ENCODE peak calls at places on chromosome 10, in five cellular contexts. X is heart left ventricle, I is HCT116, V is RWPE2, R is thoracic aorta. P is an unnamed sample.

GRCh38 chr10:64648915-64649314 is 1127.7 kb downstream of the REEP3 start:
- DNase-seq in X (no peak), I (peak), V (no peak), R (no peak), P (no peak)

GRCh38 chr10:22433875-22434274 is 88.6 kb downstream of the SPAG6 start:
- DNase-seq in X (no peak), I (peak), V (no peak), R (no peak), P (no peak)

GRCh38 chr10:74202356-74202755 is 51.3 kb downstream of the ADK start:
- DNase-seq in X (no peak), I (no peak), V (no peak), R (no peak), P (no peak)

GRCh38 chr10:128576916-128577670 is 450.9 kb upstream of the MKI67 start:
- DNase-seq in X (no peak), I (peak), V (no peak), R (no peak), P (no peak)

GRCh38 chr10:62043493-62043938 is 142.0 kb downstream of the ARID5B start:
- DNase-seq in X (no peak), I (no peak), V (no peak), R (no peak), P (no peak)

GRCh38 chr10:30270247-30270646 is 78.8 kb downstream of the MTPAP start:
- DNase-seq in X (no peak), I (no peak), V (no peak), R (no peak), P (no peak)

GRCh38 chr10:1368772-1369171 is 312.6 kb downstream of the WDR37 start:
- DNase-seq in X (no peak), I (peak), V (no peak), R (no peak), P (no peak)

GRCh38 chr10:91051834-91052233 is 130.9 kb upstream of the ANKRD1 start:
- DNase-seq in X (no peak), I (no peak), V (no peak), R (no peak), P (no peak)

GRCh38 chr10:3754727-3755439 is 30.1 kb downstream of the KLF6 start:
- DNase-seq in X (no peak), I (peak), V (peak), R (no peak), P (no peak)

GRCh38 chr10:11434323-11434722 is 177.1 kb downstream of the USP6NL start:
- DNase-seq in X (no peak), I (no peak), V (no peak), R (no peak), P (no peak)

GRCh38 chr10:59284111-59284975 is 78.0 kb downstream of the FAM13C start:
- DNase-seq in X (no peak), I (no peak), V (no peak), R (no peak), P (no peak)

GRCh38 chr10:47134166-47134565 is 165.8 kb upstream of the GDF10 start:
- DNase-seq in X (no peak), I (no peak), V (no peak), R (no peak), P (no peak)

GRCh38 chr10:79111427-79111826 is 42.7 kb downstream of the ZMIZ1 start:
- DNase-seq in X (no peak), I (no peak), V (no peak), R (no peak), P (no peak)

GRCh38 chr10:44780461-44780860 is 130.7 kb upstream of the TMEM72 start:
- DNase-seq in X (no peak), I (no peak), V (no peak), R (no peak), P (no peak)

GRCh38 chr10:72009430-72010081 is 45.4 kb downstream of the CHST3 start:
- DNase-seq in X (peak), I (no peak), V (peak), R (peak), P (peak)

GRCh38 chr10:47412869-47413268 is 28.8 kb upstream of the ZNF488 start:
- DNase-seq in X (no peak), I (no peak), V (no peak), R (no peak), P (no peak)

GRCh38 chr10:47282657-47283018 is 17.4 kb upstream of the GDF10 start:
- DNase-seq in X (no peak), I (no peak), V (no peak), R (no peak), P (no peak)

GRCh38 chr10:13086051-13086450 is 13.9 kb upstream of the OPTN start:
- DNase-seq in X (no peak), I (no peak), V (no peak), R (no peak), P (no peak)

GRCh38 chr10:120539076-120539475 is 82.0 kb downstream of the PLPP4 start:
- DNase-seq in X (no peak), I (no peak), V (no peak), R (no peak), P (no peak)

GRCh38 chr10:117342638-117343037 is 32.6 kb downstream of the PDZD8 start:
- DNase-seq in X (no peak), I (no peak), V (no peak), R (no peak), P (no peak)

GRCh38 chr10:77195101-77195500 is 442.5 kb downstream of the KCNMA1 start:
- DNase-seq in X (no peak), I (no peak), V (no peak), R (peak), P (no peak)

GRCh38 chr10:43265799-43266721 is 805 bp downstream of the RASGEF1A start:
- DNase-seq in X (peak), I (no peak), V (peak), R (no peak), P (peak)

GRCh38 chr10:88374392-88375145 is 208.5 kb downstream of the RNLS start:
- DNase-seq in X (no peak), I (no peak), V (no peak), R (no peak), P (no peak)

GRCh38 chr10:107163086-107163880 is 1.2 kb downstream of the SORCS1 start:
- DNase-seq in X (no peak), I (no peak), V (no peak), R (no peak), P (no peak)

GRCh38 chr10:14382022-14382421 is 51.3 kb upstream of the FRMD4A start:
- DNase-seq in X (no peak), I (no peak), V (no peak), R (no peak), P (no peak)

GRCh38 chr10:95445837-95446347 is 115.3 kb downstream of the SORBS1 start:
- DNase-seq in X (no peak), I (peak), V (no peak), R (peak), P (no peak)

GRCh38 chr10:66586073-66586472 is 339.8 kb upstream of the LRRTM3 start:
- DNase-seq in X (no peak), I (no peak), V (no peak), R (no peak), P (no peak)

GRCh38 chr10:92142949-92143348 is 147.9 kb downstream of the CPEB3 start:
- DNase-seq in X (no peak), I (no peak), V (no peak), R (no peak), P (no peak)

GRCh38 chr10:112966191-112966855 is 16.3 kb downstream of the TCF7L2 start:
- DNase-seq in X (no peak), I (no peak), V (no peak), R (no peak), P (no peak)

GRCh38 chr10:92407305-92408016 is 116.5 kb downstream of the MARCHF5 start:
- DNase-seq in X (no peak), I (no peak), V (no peak), R (no peak), P (no peak)

GRCh38 chr10:591646-592045 is 97.8 kb downstream of the DIP2C start:
- DNase-seq in X (no peak), I (no peak), V (no peak), R (no peak), P (no peak)

GRCh38 chr10:88974446-88975376 is 15.9 kb upstream of the FAS start:
- DNase-seq in X (no peak), I (no peak), V (no peak), R (no peak), P (no peak)

GRCh38 chr10:109417803-109418202 is 505.5 kb downstream of the XPNPEP1 start:
- DNase-seq in X (no peak), I (no peak), V (no peak), R (no peak), P (no peak)

GRCh38 chr10:44374155-44374554 is 10.7 kb downstream of the CXCL12 start:
- DNase-seq in X (no peak), I (no peak), V (no peak), R (no peak), P (peak)

GRCh38 chr10:29150010-29150409 is 138.9 kb upstream of the LYZL1 start:
- DNase-seq in X (no peak), I (no peak), V (no peak), R (no peak), P (no peak)

GRCh38 chr10:70404906-70405824 is 1.2 kb downstream of the EIF4EBP2 start:
- DNase-seq in X (peak), I (no peak), V (peak), R (no peak), P (peak)

GRCh38 chr10:102775201-102775972 is 31.6 kb downstream of the WBP1L start:
- DNase-seq in X (peak), I (no peak), V (no peak), R (peak), P (no peak)
- H3K27ac ChIP-seq in X (peak), I (no peak), V (peak), R (peak), P (no peak)

GRCh38 chr10:102617816-102618215 is 26.5 kb upstream of the TRIM8 start:
- DNase-seq in X (no peak), I (no peak), V (no peak), R (no peak), P (no peak)

GRCh38 chr10:102620138-102620591 is 24.1 kb upstream of the TRIM8 start:
- DNase-seq in X (no peak), I (no peak), V (no peak), R (no peak), P (no peak)

GRCh38 chr10:102619281-102619981 is 24.8 kb upstream of the TRIM8 start:
- DNase-seq in X (no peak), I (no peak), V (no peak), R (no peak), P (no peak)

GRCh38 chr10:102621418-102622325 is 22.6 kb upstream of the TRIM8 start:
- DNase-seq in X (no peak), I (no peak), V (no peak), R (no peak), P (no peak)

DNA sequence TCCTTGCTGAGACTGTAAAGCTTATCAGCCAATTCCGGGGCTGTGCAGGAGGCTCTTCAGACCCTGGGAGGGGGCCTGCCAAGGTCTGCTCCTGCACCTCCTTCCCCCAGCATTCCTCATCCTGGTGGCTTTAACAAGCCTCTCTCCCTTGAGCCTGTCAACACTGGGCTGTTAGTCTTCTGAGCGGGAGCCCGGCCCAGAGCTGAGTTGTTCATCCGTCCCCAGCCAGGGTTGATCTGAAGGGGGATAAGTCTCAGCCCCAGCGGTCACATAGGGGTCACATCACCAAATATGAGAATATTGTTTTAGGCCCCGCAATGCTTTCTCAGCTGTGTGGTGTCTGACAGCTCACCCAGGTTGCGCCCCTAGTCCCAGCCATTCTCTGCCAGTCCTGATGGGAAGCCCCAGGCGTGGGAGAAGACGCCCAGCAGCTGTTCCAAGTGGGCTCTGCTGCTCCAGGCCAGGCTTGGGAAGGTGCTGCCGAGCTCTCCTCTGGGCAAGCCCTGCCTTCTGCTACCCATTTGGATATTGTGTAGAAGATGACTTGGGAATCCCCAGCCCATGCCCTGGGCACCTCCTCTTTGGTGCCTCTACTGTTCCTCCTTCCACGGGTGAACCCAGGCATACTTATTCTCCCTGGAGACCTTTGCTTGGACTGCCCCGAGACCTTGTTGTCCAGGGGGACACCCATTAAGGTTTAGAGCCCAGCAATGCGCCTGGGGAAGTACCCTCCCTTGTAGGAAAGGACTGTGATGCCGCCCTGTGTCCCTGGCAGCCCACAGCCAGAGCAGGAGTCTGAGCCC is 23.5 kb upstream of the TRIM8 start:
- DNase-seq in X (no peak), I (no peak), V (no peak), R (no peak), P (no peak)
- H3K27ac ChIP-seq in X (peak), I (no peak), V (peak), R (peak), P (peak)

DNA sequence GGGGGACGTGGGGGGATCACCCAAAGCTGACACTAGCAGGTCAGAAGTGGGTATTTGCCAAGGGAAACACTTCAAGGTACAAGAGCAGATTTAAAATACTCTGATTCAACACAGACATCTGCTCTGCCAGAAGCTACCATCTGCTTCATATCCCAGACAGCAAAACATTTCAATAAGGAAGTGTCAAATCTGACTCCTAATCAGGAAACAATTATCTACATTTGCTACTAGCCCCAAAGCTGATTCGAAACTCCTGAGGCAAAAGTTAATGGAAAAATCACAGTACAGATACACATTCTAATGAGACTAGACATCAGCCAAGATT is 48.9 kb downstream of the PARD3 start:
- DNase-seq in X (no peak), I (no peak), V (no peak), R (no peak), P (no peak)
- H3K27ac ChIP-seq in X (no peak), I (no peak), V (no peak), R (no peak), P (no peak)

DNA sequence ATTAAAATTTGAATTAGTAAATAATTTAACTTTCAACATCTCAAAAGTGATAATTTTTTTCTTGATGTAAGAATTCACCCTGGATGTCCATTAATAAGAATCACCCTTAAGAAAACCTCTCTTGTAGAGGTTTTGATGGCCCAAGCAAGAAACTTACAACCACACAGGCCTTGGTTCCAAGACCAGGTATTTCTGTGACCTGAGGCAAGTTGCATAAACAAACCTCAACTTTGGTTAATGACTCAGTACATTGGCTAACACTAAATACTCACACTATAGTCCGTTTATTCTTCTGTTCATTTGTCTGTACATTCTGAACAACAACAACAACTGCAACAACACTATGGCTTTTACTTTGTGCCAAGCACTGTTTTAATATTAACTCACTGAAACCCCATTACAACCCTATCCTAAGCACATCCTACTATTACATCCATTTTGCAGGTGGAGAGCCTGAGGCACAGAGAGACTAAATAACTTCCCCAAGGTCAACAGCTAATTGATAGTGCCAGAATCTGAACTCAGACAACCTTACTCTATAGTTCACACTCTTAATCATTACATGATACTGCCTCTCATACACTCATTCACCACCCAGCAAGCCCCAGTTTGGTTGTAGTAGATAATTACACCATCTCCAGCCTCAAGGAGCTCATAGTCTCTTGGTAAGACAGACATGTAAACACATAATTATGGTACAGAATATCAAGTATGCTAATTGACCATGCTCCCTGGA is 6.6 kb downstream of the ANK3 start:
- DNase-seq in X (no peak), I (no peak), V (no peak), R (no peak), P (no peak)
- H3K27ac ChIP-seq in X (no peak), I (no peak), V (peak), R (no peak), P (no peak)

GRCh38 chr10:75655791-75656451 is 224.5 kb downstream of the LRMDA start:
- DNase-seq in X (no peak), I (no peak), V (no peak), R (no peak), P (no peak)
- H3K27ac ChIP-seq in X (no peak), I (no peak), V (no peak), R (peak), P (no peak)

GRCh38 chr10:15439381-15439837 is 68.3 kb upstream of the FAM171A1 start:
- DNase-seq in X (peak), I (no peak), V (no peak), R (peak), P (no peak)

GRCh38 chr10:15442056-15442455 is 71.0 kb upstream of the FAM171A1 start:
- DNase-seq in X (no peak), I (no peak), V (no peak), R (no peak), P (no peak)

GRCh38 chr10:15444105-15445021 is 73.3 kb upstream of the FAM171A1 start:
- DNase-seq in X (no peak), I (no peak), V (no peak), R (no peak), P (no peak)

GRCh38 chr10:15436696-15437095 is 65.6 kb upstream of the FAM171A1 start:
- DNase-seq in X (no peak), I (no peak), V (no peak), R (no peak), P (no peak)

GRCh38 chr10:15440204-15440711 is 69.2 kb upstream of the FAM171A1 start:
- DNase-seq in X (no peak), I (no peak), V (no peak), R (peak), P (no peak)
- H3K27ac ChIP-seq in X (peak), I (no peak), V (no peak), R (peak), P (no peak)

GRCh38 chr10:49527061-49527460 is 11.9 kb downstream of the ERCC6 start:
- DNase-seq in X (no peak), I (no peak), V (no peak), R (no peak), P (no peak)

GRCh38 chr10:49526624-49527023 is 12.3 kb downstream of the ERCC6 start:
- DNase-seq in X (no peak), I (no peak), V (no peak), R (no peak), P (no peak)

GRCh38 chr10:49527850-49528249 is 11.1 kb downstream of the ERCC6 start:
- DNase-seq in X (no peak), I (no peak), V (no peak), R (no peak), P (no peak)

GRCh38 chr10:49523301-49523700 is 15.6 kb downstream of the ERCC6 start:
- DNase-seq in X (no peak), I (no peak), V (no peak), R (no peak), P (no peak)

DNA sequence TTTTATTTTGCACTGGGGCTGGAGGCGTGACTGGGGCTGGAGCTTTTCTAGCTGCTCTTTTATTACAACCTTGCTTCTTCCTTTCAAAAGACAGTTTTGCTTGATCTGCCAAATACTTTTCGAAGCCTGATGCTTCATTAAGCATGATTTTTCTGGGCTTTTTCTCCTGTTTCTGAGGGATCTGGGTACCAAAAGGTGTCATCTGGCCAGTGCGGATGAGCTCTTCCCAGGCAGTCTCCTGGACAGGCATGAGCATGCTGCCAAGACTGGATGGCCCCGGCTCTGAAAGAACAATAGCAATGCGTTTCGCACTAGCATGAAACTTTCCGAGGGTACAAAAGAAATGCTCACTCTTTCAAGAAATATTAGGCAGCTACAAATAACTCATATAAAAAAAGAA is 14.4 kb downstream of the ERCC6 start:
- DNase-seq in X (no peak), I (no peak), V (no peak), R (no peak), P (no peak)
- H3K27ac ChIP-seq in X (no peak), I (no peak), V (no peak), R (peak), P (no peak)

DNA sequence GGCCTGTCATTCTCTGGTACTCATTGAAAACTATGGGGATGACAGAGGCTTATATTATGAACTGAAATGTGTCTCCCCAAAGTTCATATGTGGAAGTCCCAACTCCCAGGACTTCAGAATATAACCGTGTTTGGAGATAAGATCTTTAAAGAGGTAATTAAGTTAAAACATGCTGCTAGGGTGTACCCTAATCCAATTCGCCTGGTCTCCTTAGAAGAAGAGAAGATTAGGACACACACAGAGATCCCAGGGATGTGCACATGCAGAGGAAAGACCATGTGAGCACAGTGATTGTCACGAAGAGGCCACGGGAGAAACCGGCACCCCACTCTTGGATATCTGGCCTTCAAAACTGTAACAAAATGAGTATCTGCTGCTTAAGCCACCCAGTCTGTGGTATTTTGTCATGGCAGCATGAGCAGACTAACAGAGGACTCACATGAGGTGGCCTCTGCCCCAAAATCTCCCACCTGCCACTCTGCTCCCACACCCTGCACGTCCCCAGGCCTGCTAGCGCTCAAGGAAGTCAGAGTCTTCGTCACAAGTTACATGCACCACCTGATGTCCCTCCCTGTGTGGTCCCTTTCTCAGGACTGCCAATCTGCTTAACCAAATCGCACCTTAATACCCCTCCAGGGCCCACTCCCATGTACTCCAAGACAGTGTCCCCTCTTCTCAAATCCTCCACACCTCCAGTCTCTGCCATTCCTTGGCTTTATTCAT is 26.8 kb downstream of the PLAC9 start:
- DNase-seq in X (no peak), I (no peak), V (no peak), R (no peak), P (no peak)
- H3K27ac ChIP-seq in X (no peak), I (peak), V (peak), R (peak), P (peak)